ENCODE peak calls at places on chromosomes 6 and 20, in four cellular contexts. G is A549, H is SK-N-SH, Y is HepG2. B is an unnamed sample.

GRCh38 chr6:2157441-2158127 is 87.8 kb downstream of the GMDS start:
- DNase-seq in G (no peak), H (no peak), Y (peak), B (peak)

GRCh38 chr20:16351415-16351814 is 221.8 kb downstream of the KIF16B start:
- DNase-seq in G (no peak), H (peak), Y (no peak), B (no peak)

GRCh38 chr6:117498159-117498558 is 15.7 kb downstream of the DCBLD1 start:
- DNase-seq in G (peak), H (no peak), Y (no peak), B (no peak)

GRCh38 chr6:86686496-86686895 is 250.8 kb upstream of the HTR1E start:
- DNase-seq in G (no peak), H (peak), Y (no peak), B (no peak)

GRCh38 chr20:61980647-61981583 is 84.8 kb downstream of the TAF4 start:
- DNase-seq in G (peak), H (peak), Y (peak), B (no peak)

GRCh38 chr6:2542858-2543218 is 207.9 kb downstream of the MYLK4 start:
- DNase-seq in G (no peak), H (no peak), Y (peak), B (peak)

GRCh38 chr20:36093025-36093803 is 61.3 kb upstream of the EPB41L1 start:
- DNase-seq in G (peak), H (peak), Y (no peak), B (no peak)

GRCh38 chr6:153511896-153512496 is 380.9 kb upstream of the RGS17 start:
- DNase-seq in G (peak), H (peak), Y (peak), B (no peak)

GRCh38 chr20:11255455-11255854 is 581.7 kb upstream of the JAG1 start:
- DNase-seq in G (no peak), H (no peak), Y (no peak), B (no peak)

GRCh38 chr6:104404377-104404776 is 455.3 kb downstream of the HACE1 start:
- DNase-seq in G (no peak), H (peak), Y (no peak), B (no peak)

GRCh38 chr20:25148181-25148981 is 47.1 kb upstream of the ENTPD6 start:
- DNase-seq in G (no peak), H (peak), Y (no peak), B (no peak)

GRCh38 chr6:128803911-128804310 is 79.0 kb upstream of the LAMA2 start:
- DNase-seq in G (no peak), H (no peak), Y (no peak), B (no peak)

GRCh38 chr6:97963148-97963680 is 680.2 kb upstream of the MMS22L start:
- DNase-seq in G (no peak), H (no peak), Y (no peak), B (no peak)

GRCh38 chr6:37731888-37732287 is 34.2 kb upstream of the MDGA1 start:
- DNase-seq in G (peak), H (no peak), Y (no peak), B (peak)

GRCh38 chr6:56649782-56650181 is 7.1 kb upstream of the DST start:
- DNase-seq in G (peak), H (no peak), Y (no peak), B (no peak)

GRCh38 chr6:22558288-22558882 is 11.0 kb upstream of the HDGFL1 start:
- DNase-seq in G (peak), H (peak), Y (no peak), B (no peak)

GRCh38 chr6:39812853-39813533 is 20.8 kb downstream of the DAAM2 start:
- DNase-seq in G (no peak), H (no peak), Y (no peak), B (peak)

GRCh38 chr6:118283759-118284158 is 264.3 kb upstream of the PLN start:
- DNase-seq in G (peak), H (peak), Y (peak), B (no peak)

GRCh38 chr6:90219168-90219985 is 77.3 kb downstream of the BACH2 start:
- DNase-seq in G (no peak), H (peak), Y (no peak), B (no peak)

GRCh38 chr6:134870677-134871498 is 79.0 kb downstream of the ALDH8A1 start:
- DNase-seq in G (no peak), H (no peak), Y (no peak), B (peak)

GRCh38 chr6:109260126-109260525 is 122.1 kb downstream of the CD164 start:
- DNase-seq in G (no peak), H (no peak), Y (no peak), B (no peak)

GRCh38 chr6:25629202-25629584 is 22.8 kb upstream of the SCGN start:
- DNase-seq in G (no peak), H (no peak), Y (peak), B (no peak)

GRCh38 chr20:57071283-57071701 is 195.1 kb downstream of the BMP7 start:
- DNase-seq in G (no peak), H (no peak), Y (no peak), B (no peak)

GRCh38 chr6:145247677-145248419 is 487.5 kb downstream of the EPM2A start:
- DNase-seq in G (peak), H (no peak), Y (no peak), B (no peak)

GRCh38 chr6:3227363-3228045 is at the start of gene TUBB2B:
- DNase-seq in G (no peak), H (peak), Y (no peak), B (no peak)

GRCh38 chr20:3158968-3159431 is 665 bp downstream of the FASTKD5 start:
- DNase-seq in G (peak), H (peak), Y (no peak), B (no peak)

GRCh38 chr6:66032626-66033025 is 325.6 kb upstream of the EYS start:
- DNase-seq in G (no peak), H (no peak), Y (no peak), B (no peak)

GRCh38 chr6:123962508-123962907 is 158.8 kb downstream of the NKAIN2 start:
- DNase-seq in G (no peak), H (no peak), Y (peak), B (no peak)

GRCh38 chr20:19712737-19713260 is 45.3 kb upstream of the RIN2 start:
- DNase-seq in G (no peak), H (no peak), Y (no peak), B (no peak)

GRCh38 chr20:46914789-46915359 is 20.2 kb downstream of the EYA2 start:
- DNase-seq in G (no peak), H (no peak), Y (no peak), B (no peak)

GRCh38 chr6:33936911-33937310 is 133.1 kb upstream of the MLN start:
- DNase-seq in G (no peak), H (no peak), Y (no peak), B (no peak)
- TF ChIP-seq PBX3 in G (no peak), H (no peak), Y (no peak), B (no peak)

GRCh38 chr20:44736170-44737021 is 9.3 kb upstream of the KCNK15 start:
- DNase-seq in G (peak), H (no peak), Y (peak), B (no peak)
- TF ChIP-seq RAD21 in G (no peak), H (no peak), Y (no peak), B (no peak)

GRCh38 chr20:23456416-23456815 is 3.7 kb upstream of the CST11 start:
- DNase-seq in G (no peak), H (no peak), Y (no peak), B (no peak)
- TF ChIP-seq PBX3 in G (no peak), H (no peak), Y (no peak), B (no peak)

DNA sequence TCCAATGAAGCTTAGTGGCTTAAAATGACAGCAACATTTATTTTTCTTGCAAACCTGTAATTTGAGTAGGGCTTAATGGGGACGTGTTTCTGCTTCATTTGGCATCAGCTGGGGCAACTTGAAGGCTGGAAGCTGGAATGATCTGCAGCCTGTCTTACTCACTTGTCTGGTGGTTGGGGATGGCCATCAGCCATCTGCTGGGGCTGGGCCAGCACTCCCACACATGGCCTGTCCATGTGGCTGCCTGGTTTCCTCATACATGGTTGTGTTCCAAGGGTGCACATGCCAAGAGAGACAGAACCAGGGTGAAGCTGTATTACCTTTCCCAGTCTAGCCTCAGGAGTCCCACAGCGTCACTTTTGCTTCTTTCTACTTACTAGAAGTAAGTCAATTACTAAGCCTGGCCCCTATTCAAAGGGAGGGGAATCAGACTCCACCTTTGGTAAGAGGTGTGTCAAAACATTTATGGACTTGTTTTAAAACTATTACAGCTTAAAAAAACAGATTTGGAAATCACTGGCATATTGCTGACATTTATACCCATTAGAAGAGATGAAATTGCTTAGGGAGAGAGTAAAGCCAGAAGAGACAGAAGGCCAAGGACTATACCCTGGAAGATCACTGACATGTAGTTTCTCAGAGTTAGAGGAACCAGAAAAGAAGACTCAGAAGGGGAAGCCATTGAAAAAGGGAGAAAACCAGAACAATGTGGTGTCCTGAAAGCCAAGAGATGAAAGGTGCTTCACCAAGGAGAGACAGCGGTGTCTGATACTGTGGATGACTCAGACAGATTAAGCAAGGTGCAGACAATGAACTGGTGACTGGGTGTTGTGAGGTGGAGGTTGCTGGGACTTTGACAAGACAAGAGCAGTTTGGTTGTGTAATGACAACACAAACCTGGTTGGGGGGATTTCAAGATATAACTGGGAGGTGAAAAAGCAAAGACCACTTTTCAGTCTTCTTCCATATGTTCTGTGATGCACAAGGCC is 345.2 kb downstream of the GJA1 start:
- DNase-seq in G (peak), H (no peak), Y (no peak), B (no peak)
- TF ChIP-seq RAD21 in G (no peak), H (no peak), Y (no peak), B (no peak)

GRCh38 chr6:131107166-131107565 is 28.1 kb upstream of the AKAP7 start:
- DNase-seq in G (peak), H (no peak), Y (peak), B (no peak)
- TF ChIP-seq PBX3 in G (no peak), H (no peak), Y (no peak), B (no peak)

B was measured in GM12878.